ENCODE peak calls at places on chromosome 5, in four cellular contexts. F is ELR; W is IMR-90; A is activated CD4-positive, alpha-beta T cell treated with anti-CD3 and anti-CD28 coated beads for 4 hours. X is an unnamed sample.

GRCh38 chr5:39721394-39721793 is 296.6 kb upstream of the DAB2 start:
- DNase-seq in F (no peak), W (no peak), A (no peak), X (no peak)

GRCh38 chr5:73728493-73729273 is 102.7 kb downstream of the ARHGEF28 start:
- DNase-seq in F (no peak), W (no peak), A (no peak), X (no peak)

GRCh38 chr5:106843812-106844416 is 826.8 kb downstream of the EFNA5 start:
- DNase-seq in F (peak), W (no peak), A (no peak), X (peak)

GRCh38 chr5:43320846-43321245 is 7.6 kb upstream of the HMGCS1 start:
- DNase-seq in F (no peak), W (no peak), A (no peak), X (no peak)

GRCh38 chr5:97968346-97968745 is 785.3 kb upstream of the RIOK2 start:
- DNase-seq in F (no peak), W (peak), A (no peak), X (no peak)

GRCh38 chr5:81553570-81554212 is 159.8 kb upstream of the ACOT12 start:
- DNase-seq in F (no peak), W (no peak), A (no peak), X (no peak)

GRCh38 chr5:152331006-152331405 is 74.1 kb downstream of the NMUR2 start:
- DNase-seq in F (no peak), W (no peak), A (no peak), X (no peak)

GRCh38 chr5:98933446-98934072 is 4.8 kb upstream of the CHD1 start:
- DNase-seq in F (no peak), W (no peak), A (no peak), X (no peak)

GRCh38 chr5:54619732-54620582 is 102.4 kb downstream of the SNX18 start:
- DNase-seq in F (no peak), W (peak), A (no peak), X (peak)

GRCh38 chr5:3032513-3032912 is 281.0 kb upstream of the IRX2 start:
- DNase-seq in F (no peak), W (no peak), A (no peak), X (no peak)

GRCh38 chr5:133520062-133520461 is 92.3 kb downstream of the FSTL4 start:
- DNase-seq in F (no peak), W (no peak), A (no peak), X (no peak)

GRCh38 chr5:69252437-69252836 is 17.8 kb downstream of the CDK7 start:
- DNase-seq in F (no peak), W (no peak), A (no peak), X (no peak)

GRCh38 chr5:175107028-175107588 is 336.9 kb downstream of the DRD1 start:
- DNase-seq in F (no peak), W (no peak), A (no peak), X (no peak)

GRCh38 chr5:160159991-160160826 is 41.0 kb upstream of the PWWP2A start:
- DNase-seq in F (no peak), W (peak), A (no peak), X (peak)

GRCh38 chr5:107470007-107470582 is 200.6 kb downstream of the EFNA5 start:
- DNase-seq in F (peak), W (peak), A (no peak), X (peak)

GRCh38 chr5:136642976-136643375 is 277.6 kb upstream of the TRPC7 start:
- DNase-seq in F (no peak), W (no peak), A (no peak), X (no peak)

GRCh38 chr5:10301266-10301665 is 6.4 kb downstream of the CMBL start:
- DNase-seq in F (no peak), W (no peak), A (no peak), X (no peak)

GRCh38 chr5:119453045-119453383 is 717 bp downstream of the HSD17B4 start:
- DNase-seq in F (peak), W (peak), A (no peak), X (peak)

GRCh38 chr5:151580239-151580638 is 10.9 kb downstream of the FAT2 start:
- DNase-seq in F (no peak), W (no peak), A (no peak), X (no peak)

GRCh38 chr5:54905942-54906537 is 79.4 kb downstream of the ESM1 start:
- DNase-seq in F (peak), W (peak), A (peak), X (no peak)

GRCh38 chr5:177366528-177367322 is 9.0 kb downstream of the RGS14 start:
- DNase-seq in F (peak), W (peak), A (no peak), X (peak)